ENCODE peak calls at places on chromosome 9, in five cellular contexts. Y is lung, B is K562, W is A549, N is left ventricle myocardium inferior. J is an unnamed sample.

GRCh38 chr9:125587819-125588460 is 119.1 kb downstream of the MAPKAP1 start:
- DNase-seq in B (no peak), N (no peak), Y (no peak), W (no peak), J (no peak)

GRCh38 chr9:130857864-130858730 is 23.0 kb downstream of the ABL1 start:
- DNase-seq in W (no peak), N (peak; percentile 64), Y (no peak), B (no peak), J (no peak)

GRCh38 chr9:92721548-92721947 is 43.1 kb downstream of the BICD2 start:
- DNase-seq in N (no peak), Y (no peak), B (no peak), W (no peak), J (no peak)

GRCh38 chr9:647522-647921 is 194.0 kb upstream of the DMRT1 start:
- DNase-seq in Y (no peak), N (no peak), W (no peak), B (no peak), J (no peak)

GRCh38 chr9:90864779-90865178 is 63.2 kb downstream of the SYK start:
- DNase-seq in W (no peak), N (no peak), Y (peak; percentile 13), B (no peak), J (no peak)

GRCh38 chr9:86322973-86323644 is 31.1 kb downstream of the TUT7 start:
- DNase-seq in B (no peak), W (no peak), Y (no peak), N (no peak), J (peak; percentile 78)

GRCh38 chr9:128293091-128293490 is 17.0 kb downstream of the SWI5 start:
- DNase-seq in W (no peak), Y (no peak), B (peak; percentile 12), N (no peak), J (no peak)

GRCh38 chr9:91162784-91163440 is 198.8 kb downstream of the AUH start:
- DNase-seq in N (no peak), W (no peak), B (peak; percentile 46), Y (no peak), J (peak; percentile 40)

GRCh38 chr9:98314381-98315066 is 59.1 kb upstream of the TBC1D2 start:
- DNase-seq in Y (peak; percentile 62), W (no peak), N (no peak), B (no peak), J (no peak)

GRCh38 chr9:94782367-94783120 is 56.0 kb downstream of the AOPEP start:
- DNase-seq in N (no peak), B (no peak), Y (no peak), W (no peak), J (no peak)

GRCh38 chr9:132744881-132745761 is 74.9 kb downstream of the GTF3C4 start:
- DNase-seq in N (no peak), W (no peak), Y (no peak), B (no peak), J (peak; percentile 6)

GRCh38 chr9:79583957-79584654 is 12.3 kb downstream of the TLE4 start:
- DNase-seq in W (no peak), N (peak; percentile 36), Y (peak; percentile 63), B (peak; percentile 40), J (peak; percentile 6)

GRCh38 chr9:128555180-128555721 is 2.9 kb downstream of the SPTAN1 start:
- DNase-seq in B (peak; percentile 34), W (peak; percentile 59), Y (peak; percentile 39), N (no peak), J (peak; percentile 84)

GRCh38 chr9:16282216-16282615 is 588.3 kb downstream of the BNC2 start:
- DNase-seq in N (no peak), Y (no peak), B (no peak), W (no peak), J (peak; percentile 29)

GRCh38 chr9:92974696-92975451 is 27.6 kb downstream of the FGD3 start:
- DNase-seq in B (no peak), Y (no peak), W (no peak), N (no peak), J (no peak)

GRCh38 chr9:79570449-79571308 is 1.1 kb upstream of the TLE4 start:
- DNase-seq in W (peak; percentile 60), N (peak; percentile 38), B (peak; percentile 7), Y (peak; percentile 35), J (peak; percentile 59)

GRCh38 chr9:21656776-21657637 is 145.4 kb upstream of the MTAP start:
- DNase-seq in Y (no peak), N (no peak), W (no peak), B (no peak), J (no peak)

GRCh38 chr9:99445920-99446319 is 223.8 kb downstream of the SEC61B start:
- DNase-seq in N (no peak), B (no peak), Y (no peak), W (no peak), J (no peak)

GRCh38 chr9:69755205-69755604 is 4.6 kb downstream of the PTAR1 start:
- DNase-seq in W (no peak), B (no peak), N (no peak), Y (no peak), J (no peak)

GRCh38 chr9:86263876-86264275 is 4.4 kb upstream of the C9orf153 start:
- DNase-seq in B (no peak), W (no peak), Y (no peak), N (no peak), J (no peak)

GRCh38 chr9:107213561-107214028 is 69.5 kb upstream of the RAD23B start:
- DNase-seq in W (peak; percentile 73), B (peak; percentile 16), N (no peak), Y (peak; percentile 44), J (peak; percentile 91)

GRCh38 chr9:91408475-91408874 is 15.2 kb downstream of the NFIL3 start:
- DNase-seq in Y (no peak), W (no peak), B (no peak), N (no peak), J (peak; percentile 40)

GRCh38 chr9:132694144-132694543 is 23.9 kb downstream of the GTF3C4 start:
- DNase-seq in W (no peak), N (no peak), B (no peak), Y (no peak), J (no peak)

GRCh38 chr9:113516840-113517577 is 53.5 kb downstream of the RGS3 start:
- DNase-seq in Y (no peak), N (no peak), W (no peak), B (no peak), J (no peak)

GRCh38 chr9:128213746-128214497 is 10.7 kb downstream of the DNM1 start:
- DNase-seq in Y (no peak), W (no peak), B (no peak), N (no peak), J (no peak)

GRCh38 chr9:33480976-33481375 is 7.3 kb upstream of the NOL6 start:
- DNase-seq in N (no peak), Y (peak; percentile 15), B (no peak), W (no peak), J (no peak)

GRCh38 chr9:84756156-84756555 is 86.6 kb downstream of the NTRK2 start:
- DNase-seq in B (no peak), W (no peak), Y (no peak), N (no peak), J (no peak)

DNA sequence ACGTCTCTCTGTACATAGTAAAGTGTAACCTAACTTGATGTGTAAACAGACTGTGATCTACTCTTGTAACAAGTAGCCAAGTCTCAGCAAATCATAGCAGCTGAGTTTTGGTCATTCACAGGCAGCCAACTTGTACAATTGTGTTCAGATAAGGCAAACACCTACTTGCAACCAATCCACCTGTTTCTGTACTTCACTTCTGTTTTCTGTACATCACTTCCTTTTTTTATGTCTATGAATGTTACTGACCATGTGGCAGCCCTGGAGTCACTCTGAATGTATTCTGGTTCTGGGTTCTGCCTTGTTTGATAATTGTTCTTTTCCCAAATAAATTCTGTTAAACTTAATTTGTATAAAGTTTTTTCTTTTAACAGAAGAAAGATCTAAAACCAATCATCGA is 26.0 kb downstream of the RLN2 start:
- DNase-seq in Y (no peak), W (no peak), B (no peak), N (no peak), J (no peak)
- TF ChIP-seq CTCF in Y (no peak), W (no peak), B (no peak), N (no peak), J (no peak)

DNA sequence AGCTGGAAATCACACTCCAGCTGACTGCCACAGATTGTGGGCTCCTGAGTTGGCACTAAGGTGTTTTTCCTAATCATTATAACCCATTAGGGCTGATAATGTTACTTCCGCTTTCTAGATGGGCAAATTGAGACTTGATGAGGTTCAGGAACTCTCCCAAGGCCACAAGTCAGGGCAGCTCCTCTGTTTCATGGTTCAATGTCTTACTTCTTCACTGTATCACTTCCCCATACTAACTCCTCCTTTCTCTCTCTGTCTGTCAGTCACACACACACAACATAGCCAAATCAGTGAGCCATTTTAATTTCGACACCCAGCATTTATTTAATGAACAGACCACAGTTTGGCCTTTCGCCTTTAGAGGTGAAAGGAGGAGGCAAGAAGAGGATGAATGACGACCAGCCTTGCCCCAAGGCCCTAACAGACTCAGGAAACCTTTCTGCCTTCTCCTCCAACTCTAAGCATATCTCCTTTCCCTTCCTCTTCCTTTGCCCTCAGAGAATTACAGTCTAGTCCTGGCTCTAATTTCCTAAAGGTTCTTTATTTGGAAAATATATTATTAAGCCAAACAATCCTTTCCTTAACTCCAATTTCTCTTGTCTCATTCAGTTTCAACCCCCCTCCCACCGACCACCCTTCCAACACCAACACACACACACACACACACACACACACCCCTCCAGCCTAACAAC is 18.0 kb upstream of the TRAF1 start:
- DNase-seq in W (no peak), Y (no peak), B (no peak), N (no peak), J (no peak)
- H3K27ac ChIP-seq in W (no peak overlapping the region), Y (no peak overlapping the region), B (no peak overlapping the region), N (no peak overlapping the region), J (no peak overlapping the region)

GRCh38 chr9:117448066-117448465 is 33.2 kb upstream of the ASTN2 start:
- DNase-seq in W (no peak), B (no peak), Y (no peak), N (no peak), J (no peak)
- TF ChIP-seq CTCF in W (no peak), B (no peak), Y (no peak), N (no peak), J (no peak)

GRCh38 chr9:72353455-72354116 is 11.4 kb downstream of the ZFAND5 start:
- DNase-seq in N (no peak), W (no peak), Y (no peak), B (no peak), J (no peak)

GRCh38 chr9:72355153-72355552 is 9.9 kb downstream of the ZFAND5 start:
- DNase-seq in W (no peak), Y (no peak), N (no peak), B (no peak), J (no peak)

GRCh38 chr9:72354704-72355103 is 10.3 kb downstream of the ZFAND5 start:
- DNase-seq in B (no peak), N (no peak), W (no peak), Y (no peak), J (no peak)

GRCh38 chr9:72352911-72353388 is 12.1 kb downstream of the ZFAND5 start:
- DNase-seq in W (no peak), Y (no peak), N (no peak), B (no peak), J (no peak)

DNA sequence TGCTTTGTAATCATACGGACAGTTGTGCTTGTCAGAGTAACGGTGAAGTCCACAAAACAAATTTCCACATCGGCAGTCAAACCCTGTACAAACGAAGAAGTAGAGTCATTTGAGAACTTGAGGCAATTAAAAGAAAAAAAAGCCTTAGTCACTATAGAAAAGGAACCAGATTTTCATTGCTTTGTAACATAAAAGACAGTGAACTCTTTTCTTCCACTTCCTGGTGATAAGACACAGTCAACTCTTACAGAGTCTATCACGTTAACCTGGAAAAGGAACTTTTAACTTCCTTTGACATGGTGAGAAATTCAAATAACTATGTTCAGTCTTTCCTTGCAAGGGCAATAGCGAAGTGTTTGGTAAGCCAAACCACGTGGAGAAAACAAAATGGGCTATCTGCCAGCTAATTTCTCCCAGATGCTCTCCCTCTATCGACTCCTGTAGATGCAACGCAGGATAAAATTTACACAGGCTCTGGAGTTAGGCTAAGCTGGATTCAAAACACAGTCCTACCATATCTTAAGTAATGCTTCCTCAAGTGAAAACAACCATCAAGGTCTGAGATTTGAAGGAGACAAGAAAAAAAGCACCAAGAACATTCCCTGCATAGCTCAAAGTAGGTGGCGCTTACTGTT is 8.9 kb downstream of the ZFAND5 start:
- DNase-seq in B (no peak), W (no peak), N (no peak), Y (no peak), J (no peak)
- H3K27ac ChIP-seq in B (no peak overlapping the region), W (peak overlapping the region; percentile 16), N (peak overlapping the region; percentile 32), Y (no peak overlapping the region), J (peak overlapping the region; percentile 40)